ENCODE peak calls at places on chromosomes 11 and 22, in seven cellular contexts. A is activated CD4-positive, CD25-positive, alpha-beta regulatory T cell; U is activated T-cell treated with anti-CD3 and anti-CD28 coated beads, Interleukin-2, amount 50 U/mL, for 1 hour; R is EH; H is iPS-NIHi11; W is activated CD4-positive, alpha-beta T cell treated with anti-CD3 and anti-CD28 coated beads for 48 hours; J is neural progenitor cell. Y is an unnamed sample.

GRCh38 chr22:49958462-49958921 is 2.1 kb upstream of the PIM3 start:
- DNase-seq in R (no peak), J (no peak), H (no peak), W (no peak), U (no peak), A (no peak), Y (no peak)

GRCh38 chr11:43856988-43857387 is 23.6 kb upstream of the ALKBH3 start:
- DNase-seq in H (no peak), U (no peak), A (no peak), J (no peak), R (no peak), W (no peak), Y (no peak)

GRCh38 chr11:61897387-61898246 is 6.3 kb upstream of the FADS3 start:
- DNase-seq in H (peak), U (peak), W (peak), R (peak), J (peak), A (peak), Y (peak)

GRCh38 chr11:131392528-131393255 is 22.3 kb downstream of the NTM start:
- DNase-seq in J (peak), R (peak), W (no peak), A (no peak), H (peak), U (no peak), Y (no peak)

GRCh38 chr11:20024172-20024935 is 135.9 kb downstream of the DBX1 start:
- DNase-seq in U (no peak), J (no peak), W (no peak), A (no peak), R (no peak), H (no peak), Y (no peak)

GRCh38 chr22:34294986-34295385 is 374.7 kb upstream of the LARGE1 start:
- DNase-seq in A (no peak), R (no peak), U (no peak), J (no peak), H (no peak), W (no peak), Y (no peak)

GRCh38 chr11:6481924-6482275 is 599 bp downstream of the TIMM10B start:
- DNase-seq in J (no peak), R (no peak), H (no peak), U (no peak), W (peak), A (no peak), Y (no peak)

GRCh38 chr11:45920531-45921477 is 1.7 kb upstream of the LARGE2 start:
- DNase-seq in R (no peak), A (no peak), U (peak), W (no peak), J (peak), H (no peak), Y (no peak)

GRCh38 chr11:118622376-118623290 is 15.2 kb downstream of the PHLDB1 start:
- DNase-seq in W (no peak), R (peak), A (no peak), J (peak), H (no peak), U (no peak), Y (peak)

GRCh38 chr11:26158251-26158650 is 173.7 kb upstream of the ANO3 start:
- DNase-seq in R (no peak), U (no peak), W (no peak), H (no peak), J (no peak), A (no peak), Y (no peak)

GRCh38 chr11:824292-824880 is 3.3 kb upstream of the CRACR2B start:
- DNase-seq in J (no peak), W (no peak), A (no peak), R (no peak), U (no peak), H (no peak), Y (no peak)

GRCh38 chr11:41382927-41383326 is 76.5 kb downstream of the LRRC4C start:
- DNase-seq in U (no peak), J (peak), W (no peak), R (no peak), A (no peak), H (no peak), Y (no peak)

GRCh38 chr11:114183041-114183511 is 113.1 kb upstream of the NNMT start:
- DNase-seq in W (peak), R (no peak), U (peak), J (no peak), H (no peak), A (peak), Y (no peak)

GRCh38 chr11:35163707-35164496 is 24.9 kb downstream of the CD44 start:
- DNase-seq in W (peak), J (no peak), R (no peak), A (no peak), H (no peak), U (no peak), Y (no peak)

GRCh38 chr11:92834296-92835020 is 135.0 kb upstream of the MTNR1B start:
- DNase-seq in J (no peak), H (no peak), W (no peak), A (no peak), U (no peak), R (no peak), Y (no peak)

GRCh38 chr11:58567889-58568512 is 7.7 kb downstream of the LPXN start:
- DNase-seq in R (peak), W (peak), A (peak), J (peak), H (peak), U (peak), Y (no peak)

GRCh38 chr11:17932472-17932871 is 80.4 kb downstream of the SERGEF start:
- DNase-seq in H (no peak), R (no peak), J (no peak), W (no peak), U (no peak), A (no peak), Y (no peak)

GRCh38 chr11:94926698-94927237 is 46.6 kb downstream of the CWC15 start:
- DNase-seq in H (peak), J (no peak), W (no peak), R (peak), A (no peak), U (no peak), Y (peak)

GRCh38 chr11:9886595-9886994 is 222.7 kb downstream of the SWAP70 start:
- DNase-seq in R (no peak), A (no peak), J (no peak), W (no peak), U (no peak), H (no peak), Y (no peak)

GRCh38 chr11:128911239-128911638 is 20.1 kb downstream of the KCNJ5 start:
- DNase-seq in H (no peak), U (no peak), J (no peak), W (no peak), R (no peak), A (no peak), Y (no peak)

GRCh38 chr22:37638351-37639069 is 959 bp upstream of the SH3BP1 start:
- DNase-seq in W (peak), H (no peak), R (no peak), A (no peak), U (no peak), J (no peak), Y (no peak)

GRCh38 chr11:2796091-2796490 is 89.5 kb downstream of the CDKN1C start:
- DNase-seq in H (no peak), R (no peak), J (no peak), W (no peak), U (no peak), A (no peak), Y (no peak)

GRCh38 chr11:77121876-77122575 is 6.0 kb upstream of the MYO7A start:
- DNase-seq in W (no peak), J (no peak), H (no peak), U (no peak), R (no peak), A (no peak), Y (no peak)

GRCh38 chr11:69641681-69642548 is 959 bp downstream of the CCND1 start:
- DNase-seq in H (no peak), R (no peak), W (peak), J (peak), U (no peak), A (no peak), Y (no peak)

GRCh38 chr22:37473437-37473946 is 12.7 kb downstream of the MFNG start:
- DNase-seq in H (no peak), R (no peak), J (no peak), A (no peak), W (no peak), U (no peak), Y (no peak)

GRCh38 chr11:64268028-64268686 is 16.3 kb downstream of the BAD start:
- DNase-seq in H (no peak), A (no peak), U (no peak), R (no peak), J (no peak), W (no peak), Y (no peak)

GRCh38 chr11:20453657-20454316 is 66.3 kb downstream of the PRMT3 start:
- DNase-seq in R (no peak), A (no peak), H (no peak), W (no peak), U (no peak), J (no peak), Y (no peak)

GRCh38 chr11:40186401-40187091 is 1272.9 kb downstream of the LRRC4C start:
- DNase-seq in R (no peak), W (no peak), J (peak), H (no peak), A (no peak), U (no peak), Y (no peak)

GRCh38 chr11:11501546-11502274 is 120.1 kb downstream of the GALNT18 start:
- DNase-seq in H (no peak), W (no peak), A (no peak), U (no peak), R (no peak), J (no peak), Y (no peak)

GRCh38 chr11:69009441-69010211 is 3.4 kb downstream of the MRGPRF start:
- DNase-seq in H (no peak), R (peak), J (no peak), A (no peak), W (no peak), U (no peak), Y (no peak)